ENCODE peak calls at places on chromosomes 11 and 22, in six cellular contexts. One of them, this sample, is unnamed.

GRCh38 chr11:76935030-76935429 is 74.3 kb downstream of the ACER3 start:
- DNase-seq in GM12878: no peak
- DNase-seq in endothelial cell of umbilical vein: no peak
- DNase-seq in K562: no peak
- DNase-seq in HepG2: no peak
- DNase-seq in A549: peak; percentile 31
- DNase-seq in this sample: no peak

GRCh38 chr22:35149149-35149548 is 83.2 kb downstream of the ISX start:
- DNase-seq in endothelial cell of umbilical vein: no peak
- DNase-seq in GM12878: no peak
- DNase-seq in HepG2: no peak
- DNase-seq in A549: no peak
- DNase-seq in K562: no peak
- DNase-seq in this sample: no peak

GRCh38 chr11:65485820-65486219 is 13.0 kb upstream of the MALAT1 start:
- DNase-seq in A549: no peak
- DNase-seq in endothelial cell of umbilical vein: no peak
- DNase-seq in K562: no peak
- DNase-seq in GM12878: no peak
- DNase-seq in HepG2: no peak
- DNase-seq in this sample: no peak

GRCh38 chr22:46535876-46536558 is 1.4 kb downstream of the CELSR1 start:
- DNase-seq in HepG2: no peak
- DNase-seq in A549: peak; percentile 48
- DNase-seq in K562: no peak
- DNase-seq in endothelial cell of umbilical vein: no peak
- DNase-seq in GM12878: no peak
- DNase-seq in this sample: no peak

GRCh38 chr11:105226062-105226461 is 86.5 kb upstream of the CARD18 start:
- DNase-seq in HepG2: no peak
- DNase-seq in K562: no peak
- DNase-seq in A549: no peak
- DNase-seq in endothelial cell of umbilical vein: no peak
- DNase-seq in GM12878: no peak
- DNase-seq in this sample: no peak

GRCh38 chr22:50671641-50672040 is 982 bp upstream of the SHANK3 start:
- DNase-seq in A549: no peak
- DNase-seq in HepG2: no peak
- DNase-seq in K562: no peak
- DNase-seq in GM12878: no peak
- DNase-seq in endothelial cell of umbilical vein: peak; percentile 56
- DNase-seq in this sample: no peak

GRCh38 chr11:11036185-11037161 is 178.6 kb upstream of the ZBED5 start:
- DNase-seq in A549: peak; percentile 80
- DNase-seq in K562: peak; percentile 69
- DNase-seq in endothelial cell of umbilical vein: peak; percentile 16
- DNase-seq in HepG2: peak; percentile 64
- DNase-seq in GM12878: no peak
- DNase-seq in this sample: peak; percentile 63

GRCh38 chr22:27112273-27112672 is 454.9 kb downstream of the MIAT start:
- DNase-seq in endothelial cell of umbilical vein: peak; percentile 17
- DNase-seq in GM12878: no peak
- DNase-seq in HepG2: peak; percentile 18
- DNase-seq in A549: peak; percentile 38
- DNase-seq in K562: no peak
- DNase-seq in this sample: no peak

GRCh38 chr22:43377486-43377995 is 34.3 kb upstream of the MPPED1 start:
- DNase-seq in A549: no peak
- DNase-seq in endothelial cell of umbilical vein: peak; percentile 16
- DNase-seq in HepG2: no peak
- DNase-seq in GM12878: no peak
- DNase-seq in K562: no peak
- DNase-seq in this sample: no peak

GRCh38 chr22:37186997-37187522 is 987 bp downstream of the C1QTNF6 start:
- DNase-seq in HepG2: no peak
- DNase-seq in A549: peak; percentile 36
- DNase-seq in K562: no peak
- DNase-seq in endothelial cell of umbilical vein: peak; percentile 37
- DNase-seq in GM12878: no peak
- DNase-seq in this sample: no peak

GRCh38 chr11:104146421-104146820 is 17.5 kb downstream of the PDGFD start:
- DNase-seq in HepG2: no peak
- DNase-seq in GM12878: no peak
- DNase-seq in A549: no peak
- DNase-seq in K562: no peak
- DNase-seq in endothelial cell of umbilical vein: no peak
- DNase-seq in this sample: no peak

GRCh38 chr11:10488581-10489443 is 33.7 kb downstream of the AMPD3 start:
- DNase-seq in A549: no peak
- DNase-seq in GM12878: peak; percentile 63
- DNase-seq in K562: no peak
- DNase-seq in HepG2: no peak
- DNase-seq in endothelial cell of umbilical vein: no peak
- DNase-seq in this sample: no peak

GRCh38 chr11:66603072-66603471 is 10.1 kb downstream of the CCS start:
- DNase-seq in endothelial cell of umbilical vein: no peak
- DNase-seq in GM12878: no peak
- DNase-seq in A549: no peak
- DNase-seq in K562: no peak
- DNase-seq in HepG2: no peak
- DNase-seq in this sample: no peak

GRCh38 chr11:14578551-14578956 is 58.4 kb upstream of the PSMA1 start:
- DNase-seq in GM12878: peak; percentile 65
- DNase-seq in HepG2: peak; percentile 82
- DNase-seq in endothelial cell of umbilical vein: peak; percentile 87
- DNase-seq in K562: peak; percentile 52
- DNase-seq in A549: peak; percentile 27
- DNase-seq in this sample: peak; percentile 91

GRCh38 chr11:59777104-59777503 is 21.9 kb downstream of the STX3 start:
- DNase-seq in K562: no peak
- DNase-seq in HepG2: no peak
- DNase-seq in A549: no peak
- DNase-seq in endothelial cell of umbilical vein: no peak
- DNase-seq in GM12878: no peak
- DNase-seq in this sample: no peak

GRCh38 chr11:27055065-27055682 is 14.6 kb downstream of the BBOX1 start:
- DNase-seq in A549: peak; percentile 78
- DNase-seq in GM12878: no peak
- DNase-seq in HepG2: peak; percentile 96
- DNase-seq in K562: no peak
- DNase-seq in endothelial cell of umbilical vein: no peak
- DNase-seq in this sample: no peak

GRCh38 chr11:121723261-121723741 is 270.5 kb upstream of the SORL1-AS1 start:
- DNase-seq in HepG2: no peak
- DNase-seq in K562: no peak
- DNase-seq in GM12878: no peak
- DNase-seq in endothelial cell of umbilical vein: peak; percentile 73
- DNase-seq in A549: no peak
- DNase-seq in this sample: no peak

GRCh38 chr11:94786264-94787126 is 18.3 kb downstream of the AMOTL1 start:
- DNase-seq in HepG2: peak; percentile 16
- DNase-seq in GM12878: no peak
- DNase-seq in K562: peak; percentile 65
- DNase-seq in A549: peak; percentile 31
- DNase-seq in endothelial cell of umbilical vein: peak; percentile 63
- DNase-seq in this sample: peak; percentile 59

GRCh38 chr11:7667460-7667859 is 5.8 kb downstream of the CYB5R2 start:
- DNase-seq in A549: no peak
- DNase-seq in GM12878: no peak
- DNase-seq in HepG2: no peak
- DNase-seq in endothelial cell of umbilical vein: no peak
- DNase-seq in K562: no peak
- DNase-seq in this sample: no peak

GRCh38 chr22:23763579-23764331 is 965 bp downstream of the C22orf15 start:
- DNase-seq in HepG2: no peak
- DNase-seq in K562: no peak
- DNase-seq in endothelial cell of umbilical vein: no peak
- DNase-seq in GM12878: no peak
- DNase-seq in A549: no peak
- DNase-seq in this sample: no peak

GRCh38 chr22:23764931-23765881 is 2.4 kb downstream of the C22orf15 start:
- DNase-seq in HepG2: no peak
- DNase-seq in endothelial cell of umbilical vein: no peak
- DNase-seq in K562: no peak
- DNase-seq in A549: no peak
- DNase-seq in GM12878: no peak
- DNase-seq in this sample: no peak

GRCh38 chr22:23769321-23769965 is 1.7 kb upstream of the CHCHD10 start:
- DNase-seq in HepG2: no peak
- DNase-seq in A549: no peak
- DNase-seq in GM12878: no peak
- DNase-seq in endothelial cell of umbilical vein: no peak
- DNase-seq in K562: no peak
- DNase-seq in this sample: no peak

GRCh38 chr22:23767303-23767672 is 484 bp downstream of the CHCHD10 start:
- DNase-seq in endothelial cell of umbilical vein: no peak
- DNase-seq in GM12878: no peak
- DNase-seq in HepG2: no peak
- DNase-seq in K562: no peak
- DNase-seq in A549: no peak
- DNase-seq in this sample: no peak

DNA sequence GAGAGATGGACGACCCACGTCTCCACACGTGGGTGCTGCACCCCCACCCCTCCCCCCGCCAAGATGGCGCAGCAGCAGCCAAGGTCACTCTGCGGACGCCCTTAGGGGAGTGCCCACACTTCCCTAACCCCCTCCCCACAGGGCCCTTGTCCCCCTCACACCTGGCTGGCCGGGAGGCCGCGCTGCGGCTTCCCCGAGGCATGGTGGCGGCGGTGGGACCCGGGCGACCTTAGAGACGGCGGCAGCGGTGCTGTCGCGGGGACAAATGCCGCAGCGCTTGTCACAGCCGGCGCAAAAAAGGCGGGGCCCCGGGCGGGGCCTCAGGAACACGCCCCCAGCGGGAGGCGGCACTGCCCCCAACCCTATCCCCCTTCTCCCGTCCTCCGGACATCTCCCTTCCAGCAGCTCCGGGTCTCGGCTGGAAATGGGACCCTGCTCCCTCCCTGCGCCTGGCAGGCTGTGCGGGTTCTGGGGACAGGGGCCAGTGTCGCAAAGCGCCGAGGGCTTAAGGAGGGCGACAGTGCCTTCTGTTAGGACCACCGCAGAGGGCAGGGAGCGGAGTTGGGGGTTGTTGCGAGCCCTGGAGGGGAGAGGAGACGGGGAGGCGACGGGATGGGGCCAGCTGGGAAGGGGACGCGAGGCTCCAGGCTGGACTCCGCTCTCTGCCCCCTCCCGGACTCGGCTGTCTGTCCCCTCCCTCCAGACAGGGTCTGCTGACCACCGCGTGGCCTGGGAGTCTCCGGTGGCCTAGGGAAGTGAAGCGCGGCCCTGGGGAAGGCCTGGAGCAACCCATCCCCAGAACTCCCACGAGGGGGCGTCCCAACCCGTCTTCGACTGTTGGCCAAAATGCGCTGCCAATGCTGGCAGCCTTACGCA is at the start of gene CHCHD10:
- DNase-seq in HepG2: peak; percentile 75
- DNase-seq in GM12878: no peak
- DNase-seq in endothelial cell of umbilical vein: peak; percentile 73
- DNase-seq in A549: peak; percentile 77
- DNase-seq in K562: peak; percentile 90
- DNase-seq in this sample: peak; percentile 88
- TF ChIP-seq POLR2A in HepG2: peak; percentile 67
- TF ChIP-seq POLR2A in GM12878: peak; percentile 89
- TF ChIP-seq POLR2A in endothelial cell of umbilical vein: peak; percentile 62
- TF ChIP-seq POLR2A in A549: peak; percentile 52
- TF ChIP-seq POLR2A in K562: peak; percentile 96
- TF ChIP-seq POLR2A in this sample: peak; percentile 59

GRCh38 chr11:119168471-119169271 is at the start of gene NLRX1:
- DNase-seq in K562: peak; percentile 68
- DNase-seq in endothelial cell of umbilical vein: peak; percentile 79
- DNase-seq in A549: peak; percentile 86
- DNase-seq in HepG2: peak; percentile 80
- DNase-seq in GM12878: peak; percentile 40
- DNase-seq in this sample: peak; percentile 92

GRCh38 chr11:119169272-119169719 is 771 bp downstream of the NLRX1 start:
- DNase-seq in endothelial cell of umbilical vein: peak; percentile 48
- DNase-seq in GM12878: no peak
- DNase-seq in HepG2: peak; percentile 37
- DNase-seq in K562: no peak
- DNase-seq in A549: peak; percentile 58
- DNase-seq in this sample: peak; percentile 74

GRCh38 chr11:119161871-119162270 is 6.7 kb upstream of the NLRX1 start:
- DNase-seq in GM12878: no peak
- DNase-seq in K562: no peak
- DNase-seq in HepG2: no peak
- DNase-seq in endothelial cell of umbilical vein: no peak
- DNase-seq in A549: no peak
- DNase-seq in this sample: no peak

GRCh38 chr11:119167933-119168332 is 592 bp upstream of the NLRX1 start:
- DNase-seq in K562: no peak
- DNase-seq in endothelial cell of umbilical vein: no peak
- DNase-seq in HepG2: peak; percentile 36
- DNase-seq in A549: peak; percentile 42
- DNase-seq in GM12878: no peak
- DNase-seq in this sample: no peak

GRCh38 chr11:119166368-119167076 is 2.0 kb upstream of the NLRX1 start:
- DNase-seq in GM12878: no peak
- DNase-seq in K562: no peak
- DNase-seq in endothelial cell of umbilical vein: peak; percentile 32
- DNase-seq in HepG2: peak; percentile 44
- DNase-seq in A549: peak; percentile 66
- DNase-seq in this sample: peak; percentile 49
- TF ChIP-seq MAX in GM12878: no peak
- TF ChIP-seq MAX in K562: no peak
- TF ChIP-seq MAX in endothelial cell of umbilical vein: no peak
- TF ChIP-seq MAX in HepG2: no peak
- TF ChIP-seq MAX in A549: no peak
- TF ChIP-seq MAX in this sample: no peak

GRCh38 chr22:49600452-49600847 is 227.2 kb downstream of the BRD1 start:
- DNase-seq in GM12878: no peak
- DNase-seq in K562: no peak
- DNase-seq in HepG2: no peak
- DNase-seq in A549: no peak
- DNase-seq in endothelial cell of umbilical vein: no peak
- DNase-seq in this sample: no peak

GRCh38 chr22:49597428-49598039 is 230.1 kb downstream of the BRD1 start:
- DNase-seq in GM12878: no peak
- DNase-seq in K562: no peak
- DNase-seq in A549: no peak
- DNase-seq in HepG2: no peak
- DNase-seq in endothelial cell of umbilical vein: no peak
- DNase-seq in this sample: no peak

GRCh38 chr22:49598338-49598737 is 229.3 kb downstream of the BRD1 start:
- DNase-seq in A549: no peak
- DNase-seq in endothelial cell of umbilical vein: no peak
- DNase-seq in K562: no peak
- DNase-seq in HepG2: no peak
- DNase-seq in GM12878: no peak
- DNase-seq in this sample: no peak

GRCh38 chr22:49599691-49600451 is 227.8 kb downstream of the BRD1 start:
- DNase-seq in K562: no peak
- DNase-seq in A549: no peak
- DNase-seq in GM12878: no peak
- DNase-seq in endothelial cell of umbilical vein: no peak
- DNase-seq in HepG2: no peak
- DNase-seq in this sample: no peak

GRCh38 chr22:49599039-49599438 is 228.6 kb downstream of the BRD1 start:
- DNase-seq in endothelial cell of umbilical vein: no peak
- DNase-seq in A549: no peak
- DNase-seq in GM12878: no peak
- DNase-seq in HepG2: no peak
- DNase-seq in K562: no peak
- DNase-seq in this sample: peak; percentile 54
- TF ChIP-seq MYC in endothelial cell of umbilical vein: no peak
- TF ChIP-seq MYC in A549: no peak
- TF ChIP-seq MYC in GM12878: no peak
- TF ChIP-seq MYC in HepG2: no peak
- TF ChIP-seq MYC in K562: no peak
- TF ChIP-seq MYC in this sample: no peak

GRCh38 chr22:31753634-31754471 is at the start of gene DEPDC5:
- DNase-seq in GM12878: peak; percentile 79
- DNase-seq in K562: peak; percentile 95
- DNase-seq in A549: peak; percentile 92
- DNase-seq in HepG2: peak; percentile 91
- DNase-seq in endothelial cell of umbilical vein: peak; percentile 95
- DNase-seq in this sample: peak; percentile 96
- TF ChIP-seq POLR2A in GM12878: peak; percentile 96
- TF ChIP-seq POLR2A in K562: peak; percentile 92
- TF ChIP-seq POLR2A in A549: peak; percentile 45
- TF ChIP-seq POLR2A in HepG2: peak; percentile 87
- TF ChIP-seq POLR2A in endothelial cell of umbilical vein: peak; percentile 84
- TF ChIP-seq POLR2A in this sample: peak; percentile 78